ENCODE peak calls at places on chromosomes 13 and 19, in four cellular contexts. One of them, this sample, is unnamed.

GRCh38 chr19:4197625-4198466 is 15.4 kb downstream of the ANKRD24 start:
- DNase-seq in amygdala: no peak
- DNase-seq in stimulated activated naive CD8-positive, alpha-beta T cell treated with anti-CD3 and anti-CD28 coated beads, Interleukin-15, Interleukin-2, amounts not matched to agents 100 U/mL and 50 U/mL, for 24 hours: no peak
- DNase-seq in osteocyte: no peak
- DNase-seq in this sample: no peak

GRCh38 chr13:23020246-23020843 is 160.4 kb upstream of the SGCG start:
- DNase-seq in amygdala: peak
- DNase-seq in stimulated activated naive CD8-positive, alpha-beta T cell treated with anti-CD3 and anti-CD28 coated beads, Interleukin-15, Interleukin-2, amounts not matched to agents 100 U/mL and 50 U/mL, for 24 hours: peak
- DNase-seq in osteocyte: no peak
- DNase-seq in this sample: peak

GRCh38 chr13:51793570-51794273 is 10.2 kb downstream of the DHRS12 start:
- DNase-seq in amygdala: no peak
- DNase-seq in stimulated activated naive CD8-positive, alpha-beta T cell treated with anti-CD3 and anti-CD28 coated beads, Interleukin-15, Interleukin-2, amounts not matched to agents 100 U/mL and 50 U/mL, for 24 hours: peak
- DNase-seq in osteocyte: no peak
- DNase-seq in this sample: no peak

GRCh38 chr13:28489975-28490550 is 4.9 kb downstream of the FLT1 start:
- DNase-seq in amygdala: no peak
- DNase-seq in stimulated activated naive CD8-positive, alpha-beta T cell treated with anti-CD3 and anti-CD28 coated beads, Interleukin-15, Interleukin-2, amounts not matched to agents 100 U/mL and 50 U/mL, for 24 hours: no peak
- DNase-seq in osteocyte: no peak
- DNase-seq in this sample: no peak

GRCh38 chr13:109707044-109707794 is 79.2 kb downstream of the IRS2 start:
- DNase-seq in amygdala: no peak
- DNase-seq in stimulated activated naive CD8-positive, alpha-beta T cell treated with anti-CD3 and anti-CD28 coated beads, Interleukin-15, Interleukin-2, amounts not matched to agents 100 U/mL and 50 U/mL, for 24 hours: no peak
- DNase-seq in osteocyte: no peak
- DNase-seq in this sample: no peak

GRCh38 chr19:48741222-48741999 is 1.0 kb upstream of the RASIP1 start:
- DNase-seq in amygdala: no peak
- DNase-seq in stimulated activated naive CD8-positive, alpha-beta T cell treated with anti-CD3 and anti-CD28 coated beads, Interleukin-15, Interleukin-2, amounts not matched to agents 100 U/mL and 50 U/mL, for 24 hours: peak
- DNase-seq in osteocyte: no peak
- DNase-seq in this sample: peak

GRCh38 chr19:35704218-35704617 is at the start of gene ZBTB32:
- DNase-seq in amygdala: peak
- DNase-seq in stimulated activated naive CD8-positive, alpha-beta T cell treated with anti-CD3 and anti-CD28 coated beads, Interleukin-15, Interleukin-2, amounts not matched to agents 100 U/mL and 50 U/mL, for 24 hours: peak
- DNase-seq in osteocyte: no peak
- DNase-seq in this sample: peak

GRCh38 chr19:13042443-13043130 is 47.3 kb downstream of the NFIX start:
- DNase-seq in amygdala: no peak
- DNase-seq in stimulated activated naive CD8-positive, alpha-beta T cell treated with anti-CD3 and anti-CD28 coated beads, Interleukin-15, Interleukin-2, amounts not matched to agents 100 U/mL and 50 U/mL, for 24 hours: no peak
- DNase-seq in osteocyte: no peak
- DNase-seq in this sample: no peak

GRCh38 chr19:40494191-40494838 is 27.5 kb downstream of the SPTBN4 start:
- DNase-seq in amygdala: no peak
- DNase-seq in stimulated activated naive CD8-positive, alpha-beta T cell treated with anti-CD3 and anti-CD28 coated beads, Interleukin-15, Interleukin-2, amounts not matched to agents 100 U/mL and 50 U/mL, for 24 hours: no peak
- DNase-seq in osteocyte: no peak
- DNase-seq in this sample: no peak

GRCh38 chr13:79448413-79448812 is 32.5 kb upstream of the NDFIP2 start:
- DNase-seq in amygdala: no peak
- DNase-seq in stimulated activated naive CD8-positive, alpha-beta T cell treated with anti-CD3 and anti-CD28 coated beads, Interleukin-15, Interleukin-2, amounts not matched to agents 100 U/mL and 50 U/mL, for 24 hours: no peak
- DNase-seq in osteocyte: no peak
- DNase-seq in this sample: no peak

This sample was measured in cerebellum.